ENCODE peak calls at places on chromosomes 6 and 20, in nine cellular contexts. T, K, M, I, R, Z, U, Q and F are unnamed samples.

GRCh38 chr6:33417127-33417902 is 592 bp downstream of the CUTA start:
- DNase-seq in I (no peak), R (no peak), T (no peak), M (no peak), U (peak; percentile 37), Q (no peak), Z (no peak), K (no peak), F (peak; percentile 74)

GRCh38 chr20:61525781-61526431 is 273.8 kb downstream of the CDH4 start:
- DNase-seq in I (no peak), R (no peak), K (no peak), Z (no peak), Q (no peak), U (no peak), M (no peak), T (no peak), F (peak; percentile 43)

GRCh38 chr6:56396435-56396834 is 149.1 kb upstream of the COL21A1 start:
- DNase-seq in M (no peak), Q (no peak), K (no peak), R (no peak), I (no peak), T (no peak), U (no peak), Z (no peak), F (no peak)

GRCh38 chr6:96948631-96949030 is 24.1 kb downstream of the KLHL32 start:
- DNase-seq in I (no peak), Z (no peak), Q (no peak), M (no peak), K (no peak), U (no peak), T (no peak), R (no peak), F (no peak)

GRCh38 chr6:45742591-45742990 is 273.1 kb downstream of the CLIC5 start:
- DNase-seq in M (no peak), U (no peak), R (no peak), T (no peak), I (no peak), Z (no peak), K (no peak), Q (no peak), F (no peak)

GRCh38 chr6:52189974-52190373 is 3.8 kb downstream of the IL17A start:
- DNase-seq in M (no peak), I (no peak), Z (no peak), T (no peak), U (no peak), Q (no peak), K (no peak), R (no peak), F (no peak)

GRCh38 chr6:117451607-117452164 is 25.9 kb upstream of the ROS1 start:
- DNase-seq in Q (no peak), T (no peak), Z (no peak), R (no peak), U (no peak), I (no peak), M (no peak), K (no peak), F (no peak)

GRCh38 chr6:154604120-154604519 is 93.6 kb upstream of the CNKSR3 start:
- DNase-seq in I (peak; percentile 35), T (no peak), Z (no peak), R (no peak), K (no peak), U (no peak), Q (no peak), M (no peak), F (no peak)

GRCh38 chr6:30689985-30690384 is 799 bp downstream of the NRM start:
- DNase-seq in I (no peak), U (no peak), K (no peak), T (no peak), R (no peak), M (no peak), Z (no peak), Q (no peak), F (no peak)

GRCh38 chr6:111087871-111088667 is 766 bp downstream of the SLC16A10 start:
- DNase-seq in R (no peak), U (peak; percentile 74), T (peak; percentile 3), Q (no peak), K (no peak), M (no peak), Z (peak; percentile 36), I (peak; percentile 21), F (peak; percentile 22)

GRCh38 chr6:129628101-129628815 is 81.7 kb downstream of the ARHGAP18 start:
- DNase-seq in Z (no peak), U (no peak), K (no peak), I (no peak), Q (no peak), T (no peak), M (no peak), R (no peak), F (no peak)

GRCh38 chr20:8578191-8578690 is 446.2 kb downstream of the PLCB1 start:
- DNase-seq in I (no peak), U (no peak), R (no peak), T (no peak), Z (no peak), K (no peak), M (no peak), Q (no peak), F (no peak)

GRCh38 chr6:132364249-132364648 is 37.0 kb downstream of the MOXD1 start:
- DNase-seq in K (no peak), U (no peak), R (no peak), M (no peak), T (no peak), Q (no peak), I (no peak), Z (no peak), F (no peak)

GRCh38 chr6:167152858-167153257 is 4.9 kb downstream of the GPR31 start:
- DNase-seq in M (no peak), R (no peak), K (no peak), T (no peak), Z (peak; percentile 31), I (no peak), U (peak; percentile 40), Q (no peak), F (no peak)

GRCh38 chr20:45576995-45577394 is 2.1 kb downstream of the WFDC8 start:
- DNase-seq in R (no peak), Q (peak; percentile 6), M (no peak), Z (no peak), U (no peak), I (no peak), T (no peak), K (no peak), F (peak; percentile 70)

GRCh38 chr6:43758617-43759050 is 11.4 kb upstream of the VEGFA start:
- DNase-seq in I (peak; percentile 37), M (no peak), R (peak; percentile 47), K (no peak), Q (no peak), U (no peak), Z (no peak), T (no peak), F (peak; percentile 23)